ENCODE peak calls at places on chromosomes 7 and 10, in eight cellular contexts. J, Z, Q, T, V, U, H and F are unnamed samples.

GRCh38 chr7:67209256-67209655 is 212.6 kb downstream of the TYW1 start:
- DNase-seq in T (no peak), V (no peak), U (no peak), Q (no peak), H (no peak), J (no peak), Z (no peak), F (no peak)

GRCh38 chr7:112286294-112287086 is 80.0 kb downstream of the ZNF277 start:
- DNase-seq in V (no peak), Z (no peak), Q (no peak), H (no peak), T (no peak), J (no peak), U (no peak), F (no peak)

GRCh38 chr10:43340619-43341018 is 30.8 kb upstream of the FXYD4 start:
- DNase-seq in V (no peak), Z (peak; percentile 61), T (peak; percentile 90), H (no peak), J (no peak), Q (no peak), U (no peak), F (no peak)

GRCh38 chr10:26799342-26799741 is 61.4 kb downstream of the ABI1 start:
- DNase-seq in Q (no peak), T (no peak), Z (no peak), H (no peak), V (no peak), U (no peak), J (no peak), F (no peak)

GRCh38 chr7:40714338-40715052 is 579.7 kb downstream of the SUGCT start:
- DNase-seq in H (no peak), V (no peak), U (no peak), Z (no peak), T (no peak), Q (no peak), J (no peak), F (no peak)

GRCh38 chr7:130899638-130900401 is 165.8 kb upstream of the KLF14 start:
- DNase-seq in H (peak; percentile 95), T (no peak), U (no peak), V (no peak), J (no peak), Q (no peak), Z (peak; percentile 67), F (no peak)

GRCh38 chr10:14491814-14492213 is 161.1 kb upstream of the FRMD4A start:
- DNase-seq in Z (no peak), U (no peak), T (no peak), Q (no peak), J (no peak), H (no peak), V (no peak), F (no peak)

GRCh38 chr10:11894381-11895107 is 71.4 kb downstream of the PROSER2 start:
- DNase-seq in V (peak; percentile 72), H (no peak), J (no peak), Q (no peak), T (no peak), U (no peak), Z (no peak), F (no peak)

GRCh38 chr7:34723338-34723737 is 65.3 kb downstream of the NPSR1 start:
- DNase-seq in J (no peak), H (no peak), Z (no peak), V (no peak), T (no peak), U (no peak), Q (no peak), F (no peak)

GRCh38 chr7:83149466-83149865 is 13.2 kb downstream of the PCLO start:
- DNase-seq in U (no peak), T (no peak), Z (no peak), H (no peak), Q (no peak), V (no peak), J (no peak), F (no peak)

GRCh38 chr10:14560274-14560673 is 214.4 kb downstream of the FAM107B start:
- DNase-seq in T (peak; percentile 78), U (no peak), J (no peak), Q (no peak), V (no peak), H (no peak), Z (peak; percentile 60), F (no peak)

GRCh38 chr10:103901299-103901698 is 16.7 kb downstream of the STN1 start:
- DNase-seq in U (no peak), Q (no peak), V (no peak), J (no peak), Z (no peak), H (no peak), T (no peak), F (no peak)

GRCh38 chr7:18520450-18521235 is 25.1 kb downstream of the HDAC9 start:
- DNase-seq in U (no peak), J (no peak), T (no peak), Q (no peak), H (no peak), Z (no peak), V (no peak), F (no peak)

GRCh38 chr10:126387931-126388911 is at the start of gene ADAM12:
- DNase-seq in H (no peak), J (peak; percentile 80), Z (no peak), Q (no peak), U (peak; percentile 64), T (peak; percentile 18), V (peak; percentile 91), F (peak; percentile 78)

GRCh38 chr10:11036424-11037011 is 18.8 kb downstream of the CELF2 start:
- DNase-seq in Q (peak; percentile 28), V (no peak), Z (peak; percentile 55), U (no peak), J (no peak), T (peak; percentile 38), H (peak; percentile 11), F (no peak)

GRCh38 chr10:75544923-75545322 is 113.5 kb downstream of the LRMDA start:
- DNase-seq in Q (no peak), H (no peak), J (no peak), U (no peak), Z (no peak), V (no peak), T (no peak), F (no peak)

GRCh38 chr7:44811093-44811492 is 14.6 kb downstream of the PPIA start:
- DNase-seq in U (no peak), Z (no peak), T (peak; percentile 52), V (no peak), H (peak; percentile 73), Q (no peak), J (no peak), F (no peak)

GRCh38 chr7:103148131-103148993 is 537 bp downstream of the NAPEPLD start:
- DNase-seq in J (no peak), T (no peak), V (no peak), Q (no peak), U (no peak), Z (no peak), H (no peak), F (no peak)

GRCh38 chr7:103150192-103150591 is 1.3 kb upstream of the NAPEPLD start:
- DNase-seq in J (no peak), Q (no peak), H (peak; percentile 33), U (no peak), V (no peak), Z (no peak), T (no peak), F (no peak)

GRCh38 chr7:103154042-103154441 is 5.1 kb upstream of the NAPEPLD start:
- DNase-seq in Q (no peak), U (no peak), V (no peak), H (no peak), Z (no peak), J (no peak), T (no peak), F (no peak)

GRCh38 chr7:103149808-103150180 is 895 bp upstream of the NAPEPLD start:
- DNase-seq in Q (no peak), H (no peak), T (no peak), V (no peak), J (no peak), Z (no peak), U (no peak), F (no peak)

GRCh38 chr7:103148994-103149807 is at the start of gene NAPEPLD:
- DNase-seq in Z (peak; percentile 89), V (peak; percentile 98), U (peak; percentile 82), Q (peak; percentile 71), H (peak; percentile 72), T (peak; percentile 89), J (peak; percentile 93), F (peak; percentile 89)
- TF ChIP-seq POLR2A in Z (no peak), V (peak; percentile 48), U (no peak), Q (peak; percentile 61), H (peak; percentile 78), T (peak; percentile 21), J (no peak), F (peak; percentile 49)

DNA sequence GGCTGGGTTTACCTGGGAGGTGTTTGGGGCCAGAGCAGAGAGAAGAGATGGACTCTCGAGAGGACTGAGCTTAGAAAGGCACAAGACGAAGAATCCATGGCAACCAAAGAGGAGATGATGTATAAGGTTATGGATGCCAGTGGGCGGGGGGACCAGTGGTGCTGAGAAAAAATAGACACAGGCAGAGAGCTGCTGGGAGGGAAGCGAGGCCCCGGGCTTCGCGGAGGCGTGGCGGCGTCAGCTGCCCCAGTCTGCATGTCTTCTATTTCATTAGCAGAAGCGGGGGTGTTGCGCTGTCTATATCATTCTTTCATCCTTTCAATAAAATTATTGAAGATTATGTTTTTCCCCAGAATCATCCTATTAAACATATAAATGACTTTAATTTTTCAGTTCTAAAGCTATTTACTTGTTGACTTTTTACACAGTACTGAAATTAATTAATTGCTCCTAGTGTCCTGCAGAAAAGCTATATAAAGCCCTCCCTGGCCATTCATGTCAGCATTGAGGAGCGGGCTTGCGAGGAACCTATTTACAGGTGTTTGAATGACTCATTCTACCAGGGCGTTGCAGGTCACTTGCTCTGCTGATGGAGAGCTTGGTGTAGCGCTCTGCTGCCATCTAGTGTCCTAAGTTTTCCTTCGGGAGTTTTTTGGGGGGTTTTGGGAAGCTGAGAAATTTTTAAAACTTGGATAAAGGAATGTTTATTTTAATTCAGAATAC is 42.9 kb upstream of the BHLHA15 start:
- DNase-seq in V (peak; percentile 76), J (no peak), U (peak; percentile 78), Q (no peak), Z (peak; percentile 73), T (peak; percentile 71), H (peak; percentile 66), F (peak; percentile 69)
- TF ChIP-seq EP300 in V (no peak), J (no peak), U (no peak), Q (no peak), Z (no peak), T (no peak), H (no peak), F (no peak)

GRCh38 chr10:49831352-49832040 is 69.4 kb upstream of the OGDHL start:
- DNase-seq in Q (no peak), H (no peak), U (peak; percentile 52), T (no peak), V (no peak), J (no peak), Z (no peak), F (no peak)
- TF ChIP-seq CTCF in Q (no peak), H (no peak), U (no peak), T (no peak), V (no peak), J (no peak), Z (no peak), F (no peak)

GRCh38 chr10:5449823-5450222 is 37.5 kb downstream of the NET1 start:
- DNase-seq in Q (no peak), V (no peak), Z (no peak), T (peak; percentile 40), J (no peak), H (peak; percentile 68), U (no peak), F (peak; percentile 50)
- TF ChIP-seq POLR2A in Q (no peak), V (no peak), Z (no peak), T (no peak), J (no peak), H (no peak), U (no peak), F (no peak)